ENCODE peak calls at places on chromosomes 13 and 19, in seven cellular contexts. One of them, this sample, is unnamed. For H3K9me3, the result is how much of the 10 kb centered on the place peaks cover.

GRCh38 chr19:50702870-50703829 is 16.5 kb downstream of the SHANK1 start:
- DNase-seq in WERI-Rb-1: peak
- DNase-seq in pancreas: peak
- DNase-seq in A549: no peak
- DNase-seq in Karpas-422: no peak
- DNase-seq in cardiac muscle cell: peak
- DNase-seq in Panc1: no peak
- DNase-seq in this sample: no peak

GRCh38 chr19:52444506-52444905 is 8.8 kb upstream of the ZNF578 start:
- DNase-seq in WERI-Rb-1: peak
- DNase-seq in pancreas: no peak
- DNase-seq in A549: no peak
- DNase-seq in Karpas-422: no peak
- DNase-seq in cardiac muscle cell: no peak
- DNase-seq in Panc1: no peak
- DNase-seq in this sample: no peak

GRCh38 chr19:48698046-48698445 is 2.3 kb downstream of the FUT2 start:
- DNase-seq in WERI-Rb-1: no peak
- DNase-seq in pancreas: no peak
- DNase-seq in A549: no peak
- DNase-seq in Karpas-422: no peak
- DNase-seq in cardiac muscle cell: peak
- DNase-seq in Panc1: no peak
- DNase-seq in this sample: peak

GRCh38 chr13:109243311-109243951 is 543.0 kb downstream of the IRS2 start:
- DNase-seq in WERI-Rb-1: no peak
- DNase-seq in pancreas: no peak
- DNase-seq in A549: peak
- DNase-seq in Karpas-422: no peak
- DNase-seq in cardiac muscle cell: peak
- DNase-seq in Panc1: no peak
- DNase-seq in this sample: peak

GRCh38 chr13:42152495-42152894 is 104.0 kb downstream of the DGKH start:
- DNase-seq in WERI-Rb-1: no peak
- DNase-seq in pancreas: no peak
- DNase-seq in A549: no peak
- DNase-seq in Karpas-422: no peak
- DNase-seq in cardiac muscle cell: no peak
- DNase-seq in Panc1: no peak
- DNase-seq in this sample: no peak

GRCh38 chr13:33676700-33677048 is 141.3 kb upstream of the RFC3 start:
- DNase-seq in WERI-Rb-1: peak
- DNase-seq in pancreas: peak
- DNase-seq in A549: peak
- DNase-seq in Karpas-422: peak
- DNase-seq in cardiac muscle cell: peak
- DNase-seq in Panc1: no peak
- DNase-seq in this sample: peak

GRCh38 chr19:46150606-46151005 is 2.6 kb downstream of the IGFL2 start:
- DNase-seq in WERI-Rb-1: no peak
- DNase-seq in pancreas: no peak
- DNase-seq in A549: no peak
- DNase-seq in Karpas-422: no peak
- DNase-seq in cardiac muscle cell: no peak
- DNase-seq in Panc1: no peak
- DNase-seq in this sample: no peak

GRCh38 chr19:45472557-45473365 is 5.0 kb downstream of the FOSB start:
- DNase-seq in WERI-Rb-1: no peak
- DNase-seq in pancreas: no peak
- DNase-seq in A549: no peak
- DNase-seq in Karpas-422: no peak
- DNase-seq in cardiac muscle cell: peak
- DNase-seq in Panc1: no peak
- DNase-seq in this sample: no peak

GRCh38 chr19:21117041-21117907 is 24.6 kb upstream of the ZNF431 start:
- DNase-seq in WERI-Rb-1: no peak
- DNase-seq in pancreas: no peak
- DNase-seq in A549: no peak
- DNase-seq in Karpas-422: no peak
- DNase-seq in cardiac muscle cell: no peak
- DNase-seq in Panc1: no peak
- DNase-seq in this sample: no peak

GRCh38 chr13:20873348-20873747 is 29.2 kb downstream of the XPO4 start:
- DNase-seq in WERI-Rb-1: no peak
- DNase-seq in pancreas: no peak
- DNase-seq in A549: no peak
- DNase-seq in Karpas-422: no peak
- DNase-seq in cardiac muscle cell: peak
- DNase-seq in Panc1: no peak
- DNase-seq in this sample: no peak

GRCh38 chr13:20869540-20869939 is 33.0 kb downstream of the XPO4 start:
- DNase-seq in WERI-Rb-1: no peak
- DNase-seq in pancreas: no peak
- DNase-seq in A549: no peak
- DNase-seq in Karpas-422: no peak
- DNase-seq in cardiac muscle cell: peak
- DNase-seq in Panc1: no peak
- DNase-seq in this sample: no peak

GRCh38 chr13:20867408-20867807 is 35.1 kb downstream of the XPO4 start:
- DNase-seq in WERI-Rb-1: no peak
- DNase-seq in pancreas: no peak
- DNase-seq in A549: no peak
- DNase-seq in Karpas-422: no peak
- DNase-seq in cardiac muscle cell: no peak
- DNase-seq in Panc1: no peak
- DNase-seq in this sample: no peak

GRCh38 chr13:20870829-20871228 is 31.7 kb downstream of the XPO4 start:
- DNase-seq in WERI-Rb-1: no peak
- DNase-seq in pancreas: no peak
- DNase-seq in A549: no peak
- DNase-seq in Karpas-422: no peak
- DNase-seq in cardiac muscle cell: no peak
- DNase-seq in Panc1: no peak
- DNase-seq in this sample: no peak
- H3K9me3 ChIP-seq in WERI-Rb-1: under half
- H3K9me3 ChIP-seq in pancreas: under half
- H3K9me3 ChIP-seq in A549: under half
- H3K9me3 ChIP-seq in Karpas-422: under half
- H3K9me3 ChIP-seq in cardiac muscle cell: under half
- H3K9me3 ChIP-seq in Panc1: under half
- H3K9me3 ChIP-seq in this sample: under half

DNA sequence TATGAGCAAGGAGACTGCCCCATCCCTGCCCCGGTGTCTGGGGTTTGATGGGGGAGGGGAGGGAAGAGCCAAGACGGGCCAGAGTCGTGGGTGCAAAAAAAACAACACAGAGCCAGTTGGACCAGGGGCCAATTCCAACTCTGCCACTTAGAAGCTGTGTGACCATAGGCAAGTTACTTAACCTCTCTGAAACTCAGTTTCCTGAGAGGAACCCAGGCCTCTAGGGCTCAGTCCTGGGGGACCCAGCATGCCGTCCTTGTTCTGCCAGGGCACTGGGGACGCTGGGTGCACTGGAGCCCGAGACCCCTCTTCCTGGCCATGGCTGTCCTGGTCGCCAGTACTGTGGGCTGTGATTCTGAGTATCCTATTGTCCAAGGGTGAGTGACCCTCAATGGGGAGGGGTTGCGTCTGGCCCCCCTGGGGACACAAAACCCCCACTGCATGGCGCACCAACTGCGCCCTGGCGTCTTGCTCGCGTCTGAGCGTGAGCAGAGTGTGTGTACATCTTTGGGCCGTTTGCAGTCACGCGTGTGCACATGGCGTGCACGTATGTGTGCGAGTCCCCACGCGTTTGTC is 24.6 kb downstream of the CLEC4M start:
- DNase-seq in WERI-Rb-1: no peak
- DNase-seq in pancreas: peak
- DNase-seq in A549: no peak
- DNase-seq in Karpas-422: no peak
- DNase-seq in cardiac muscle cell: no peak
- DNase-seq in Panc1: no peak
- DNase-seq in this sample: no peak
- H3K4me3 ChIP-seq in WERI-Rb-1: no peak
- H3K4me3 ChIP-seq in pancreas: no peak
- H3K4me3 ChIP-seq in A549: no peak
- H3K4me3 ChIP-seq in Karpas-422: no peak
- H3K4me3 ChIP-seq in cardiac muscle cell: no peak
- H3K4me3 ChIP-seq in Panc1: no peak
- H3K4me3 ChIP-seq in this sample: no peak

DNA sequence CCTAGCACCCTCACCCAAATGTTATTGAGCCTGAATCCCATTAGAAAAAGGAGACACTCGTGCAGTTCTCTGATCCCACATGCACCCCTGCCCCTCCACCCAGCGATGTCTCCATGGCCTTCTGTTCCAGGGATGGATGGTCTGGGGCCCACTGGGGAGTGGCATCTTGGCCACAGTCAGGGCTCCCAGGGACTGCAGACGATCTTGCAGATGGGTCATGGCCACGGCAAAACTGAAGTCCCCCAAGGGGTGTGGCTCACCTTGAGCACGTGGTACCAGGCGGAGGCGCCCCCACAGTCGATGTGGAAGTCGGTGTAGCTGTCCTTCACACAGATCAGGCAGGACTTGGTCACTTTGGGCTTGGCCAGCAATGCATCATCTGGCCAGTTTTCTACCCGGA is 130.7 kb downstream of the TUBA3C start:
- DNase-seq in WERI-Rb-1: no peak
- DNase-seq in pancreas: peak
- DNase-seq in A549: no peak
- DNase-seq in Karpas-422: no peak
- DNase-seq in cardiac muscle cell: no peak
- DNase-seq in Panc1: no peak
- DNase-seq in this sample: no peak
- H3K9me3 ChIP-seq in WERI-Rb-1: under half
- H3K9me3 ChIP-seq in pancreas: under half
- H3K9me3 ChIP-seq in A549: under half
- H3K9me3 ChIP-seq in Karpas-422: under half
- H3K9me3 ChIP-seq in cardiac muscle cell: under half
- H3K9me3 ChIP-seq in Panc1: under half
- H3K9me3 ChIP-seq in this sample: under half

DNA sequence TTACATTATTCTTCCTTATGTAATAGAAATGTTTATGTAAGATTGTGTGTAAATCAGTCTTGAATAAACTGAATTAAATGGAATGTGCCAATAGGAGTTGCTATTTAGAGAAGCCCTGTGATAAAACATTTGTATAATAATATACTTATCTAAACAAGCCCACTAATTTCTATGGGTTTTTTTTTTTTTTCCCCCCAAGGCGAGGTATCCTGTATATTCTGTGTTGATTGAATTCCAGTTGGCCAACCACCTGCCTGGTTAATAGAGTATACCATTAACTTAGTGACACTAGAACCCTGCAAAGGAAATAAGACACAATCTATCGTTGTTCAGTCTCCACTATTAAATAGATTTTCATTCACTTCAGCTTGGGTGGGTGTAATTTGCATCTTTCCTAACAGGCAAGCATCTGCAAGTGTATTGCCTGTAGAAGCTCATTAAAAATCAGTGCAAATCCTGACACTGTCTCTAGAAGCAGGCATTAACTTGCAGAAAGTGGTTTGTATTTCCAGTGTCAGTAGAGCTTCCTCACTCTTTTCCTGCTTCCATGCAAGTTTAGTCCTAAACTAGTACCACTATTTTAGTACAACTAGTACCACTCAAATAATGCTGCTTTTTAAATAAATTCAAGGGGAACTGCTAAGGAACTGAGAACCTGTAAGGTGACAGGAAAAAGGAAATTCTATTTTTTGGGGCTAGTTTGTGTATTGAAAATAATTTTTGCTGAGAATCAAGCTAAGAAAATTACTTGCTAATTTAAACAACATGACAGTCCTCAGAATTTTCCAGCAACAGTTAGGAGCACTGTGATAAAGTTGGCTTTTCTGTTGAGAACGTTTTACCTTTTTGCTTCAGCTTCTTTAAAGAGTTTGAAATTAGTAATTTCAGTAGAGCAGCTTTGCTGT is 69.3 kb downstream of the LRCH1 start:
- DNase-seq in WERI-Rb-1: no peak
- DNase-seq in pancreas: no peak
- DNase-seq in A549: no peak
- DNase-seq in Karpas-422: peak
- DNase-seq in cardiac muscle cell: no peak
- DNase-seq in Panc1: no peak
- DNase-seq in this sample: no peak
- H3K4me3 ChIP-seq in WERI-Rb-1: peak
- H3K4me3 ChIP-seq in pancreas: no peak
- H3K4me3 ChIP-seq in A549: no peak
- H3K4me3 ChIP-seq in Karpas-422: no peak
- H3K4me3 ChIP-seq in cardiac muscle cell: no peak
- H3K4me3 ChIP-seq in Panc1: no peak
- H3K4me3 ChIP-seq in this sample: no peak

GRCh38 chr13:20124303-20124702 is 36.5 kb downstream of the GJA3 start:
- DNase-seq in WERI-Rb-1: no peak
- DNase-seq in pancreas: no peak
- DNase-seq in A549: no peak
- DNase-seq in Karpas-422: no peak
- DNase-seq in cardiac muscle cell: no peak
- DNase-seq in Panc1: no peak
- DNase-seq in this sample: peak
- H3K9me3 ChIP-seq in WERI-Rb-1: under half
- H3K9me3 ChIP-seq in pancreas: under half
- H3K9me3 ChIP-seq in A549: under half
- H3K9me3 ChIP-seq in Karpas-422: under half
- H3K9me3 ChIP-seq in cardiac muscle cell: under half
- H3K9me3 ChIP-seq in Panc1: under half
- H3K9me3 ChIP-seq in this sample: under half

DNA sequence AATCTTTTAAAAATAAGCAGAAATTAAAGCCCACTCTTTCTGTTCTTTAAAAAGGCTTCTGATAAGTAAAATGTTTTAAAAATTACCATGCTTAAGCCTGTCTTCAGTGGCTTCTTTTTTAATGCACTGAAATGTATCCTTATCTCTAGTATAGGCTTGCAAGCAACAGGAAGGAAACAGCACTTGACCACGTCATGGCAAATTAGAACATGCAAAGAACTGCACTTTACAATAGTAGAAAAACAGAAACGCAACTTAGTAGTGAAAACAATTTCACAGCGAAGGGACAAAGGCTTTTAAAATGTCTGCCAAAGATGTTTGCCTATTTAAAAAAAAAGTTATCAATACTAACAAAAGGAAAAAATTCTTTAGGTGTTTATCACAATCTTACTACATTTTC is 36.3 kb downstream of the ELF1 start:
- DNase-seq in WERI-Rb-1: no peak
- DNase-seq in pancreas: no peak
- DNase-seq in A549: no peak
- DNase-seq in Karpas-422: peak
- DNase-seq in cardiac muscle cell: peak
- DNase-seq in Panc1: no peak
- DNase-seq in this sample: no peak
- H3K4me3 ChIP-seq in WERI-Rb-1: no peak
- H3K4me3 ChIP-seq in pancreas: no peak
- H3K4me3 ChIP-seq in A549: no peak
- H3K4me3 ChIP-seq in Karpas-422: peak
- H3K4me3 ChIP-seq in cardiac muscle cell: peak
- H3K4me3 ChIP-seq in Panc1: no peak
- H3K4me3 ChIP-seq in this sample: no peak

GRCh38 chr19:4979211-4979807 is 10.4 kb downstream of the KDM4B start:
- DNase-seq in WERI-Rb-1: no peak
- DNase-seq in pancreas: no peak
- DNase-seq in A549: no peak
- DNase-seq in Karpas-422: no peak
- DNase-seq in cardiac muscle cell: no peak
- DNase-seq in Panc1: no peak
- DNase-seq in this sample: no peak
- H3K9me3 ChIP-seq in WERI-Rb-1: under half
- H3K9me3 ChIP-seq in pancreas: under half
- H3K9me3 ChIP-seq in A549: under half
- H3K9me3 ChIP-seq in Karpas-422: under half
- H3K9me3 ChIP-seq in cardiac muscle cell: under half
- H3K9me3 ChIP-seq in Panc1: under half
- H3K9me3 ChIP-seq in this sample: under half

This sample was measured in MG63.